ENCODE peak calls at places on chromosome 21, in five cellular contexts. One of them, this sample, is unnamed.

GRCh38 chr21:46500224-46500861 is 41.7 kb downstream of the DIP2A start:
- DNase-seq in endothelial cell of umbilical vein: peak
- DNase-seq in prostate gland: no peak
- DNase-seq in GM12892: no peak
- DNase-seq in stomach: no peak
- DNase-seq in this sample: no peak

GRCh38 chr21:32120231-32120630 is 158.6 kb downstream of the MIS18A start:
- DNase-seq in endothelial cell of umbilical vein: no peak
- DNase-seq in prostate gland: no peak
- DNase-seq in GM12892: no peak
- DNase-seq in stomach: no peak
- DNase-seq in this sample: no peak

GRCh38 chr21:18549214-18549905 is 145.8 kb upstream of the TMPRSS15 start:
- DNase-seq in endothelial cell of umbilical vein: peak
- DNase-seq in prostate gland: no peak
- DNase-seq in GM12892: no peak
- DNase-seq in stomach: no peak
- DNase-seq in this sample: no peak

GRCh38 chr21:40120944-40121575 is 253.8 kb downstream of the PCP4 start:
- DNase-seq in endothelial cell of umbilical vein: no peak
- DNase-seq in prostate gland: no peak
- DNase-seq in GM12892: no peak
- DNase-seq in stomach: no peak
- DNase-seq in this sample: no peak

GRCh38 chr21:16330340-16331319 is 600.8 kb downstream of the USP25 start:
- DNase-seq in endothelial cell of umbilical vein: peak
- DNase-seq in prostate gland: peak
- DNase-seq in GM12892: no peak
- DNase-seq in stomach: no peak
- DNase-seq in this sample: no peak

GRCh38 chr21:33313183-33313582 is 11.6 kb upstream of the IFNAR1 start:
- DNase-seq in endothelial cell of umbilical vein: no peak
- DNase-seq in prostate gland: no peak
- DNase-seq in GM12892: no peak
- DNase-seq in stomach: no peak
- DNase-seq in this sample: no peak

GRCh38 chr21:14900611-14901010 is 164.2 kb downstream of the NRIP1 start:
- DNase-seq in endothelial cell of umbilical vein: no peak
- DNase-seq in prostate gland: no peak
- DNase-seq in GM12892: no peak
- DNase-seq in stomach: no peak
- DNase-seq in this sample: no peak

GRCh38 chr21:25254491-25255174 is 352.6 kb downstream of the MRPL39 start:
- DNase-seq in endothelial cell of umbilical vein: no peak
- DNase-seq in prostate gland: no peak
- DNase-seq in GM12892: no peak
- DNase-seq in stomach: no peak
- DNase-seq in this sample: no peak

GRCh38 chr21:37072988-37073416 is at the start of the genes PIGP and TTC3:
- DNase-seq in endothelial cell of umbilical vein: peak
- DNase-seq in prostate gland: peak
- DNase-seq in GM12892: peak
- DNase-seq in stomach: peak
- DNase-seq in this sample: peak

GRCh38 chr21:16473965-16474364 is 744.2 kb downstream of the USP25 start:
- DNase-seq in endothelial cell of umbilical vein: no peak
- DNase-seq in prostate gland: no peak
- DNase-seq in GM12892: no peak
- DNase-seq in stomach: no peak
- DNase-seq in this sample: no peak

GRCh38 chr21:32993894-32994293 is 31.8 kb upstream of the OLIG2 start:
- DNase-seq in endothelial cell of umbilical vein: no peak
- DNase-seq in prostate gland: no peak
- DNase-seq in GM12892: no peak
- DNase-seq in stomach: no peak
- DNase-seq in this sample: no peak

GRCh38 chr21:15400905-15401304 is 328.9 kb upstream of the USP25 start:
- DNase-seq in endothelial cell of umbilical vein: peak
- DNase-seq in prostate gland: no peak
- DNase-seq in GM12892: no peak
- DNase-seq in stomach: no peak
- DNase-seq in this sample: no peak

GRCh38 chr21:38505654-38506523 is 7.6 kb upstream of the ERG start:
- DNase-seq in endothelial cell of umbilical vein: peak
- DNase-seq in prostate gland: peak
- DNase-seq in GM12892: no peak
- DNase-seq in stomach: no peak
- DNase-seq in this sample: no peak

GRCh38 chr21:37210799-37211198 is 56.3 kb downstream of the VPS26C start:
- DNase-seq in endothelial cell of umbilical vein: no peak
- DNase-seq in prostate gland: no peak
- DNase-seq in GM12892: no peak
- DNase-seq in stomach: no peak
- DNase-seq in this sample: no peak

GRCh38 chr21:25871566-25871965 is 136.8 kb downstream of the GABPA start:
- DNase-seq in endothelial cell of umbilical vein: no peak
- DNase-seq in prostate gland: no peak
- DNase-seq in GM12892: no peak
- DNase-seq in stomach: no peak
- DNase-seq in this sample: no peak

DNA sequence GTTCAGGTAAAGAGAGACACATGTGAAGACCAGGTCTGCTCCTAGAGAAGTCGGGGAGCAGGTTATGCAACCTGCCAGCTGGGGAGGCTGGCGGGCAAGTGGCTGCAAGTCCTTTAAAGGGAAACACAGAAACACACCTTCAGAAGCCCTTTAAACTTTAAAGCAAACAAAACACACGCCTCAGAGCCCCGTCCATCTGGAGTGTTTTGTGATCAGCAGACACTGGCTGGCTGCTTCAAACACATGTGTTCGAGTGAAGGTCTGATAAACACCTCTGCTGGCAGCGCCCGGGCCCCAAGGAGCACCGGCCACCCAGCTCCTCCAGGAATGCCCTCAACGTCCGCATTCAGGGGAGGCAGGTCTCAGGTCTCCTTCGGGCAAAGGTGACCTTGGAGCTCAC is 15.2 kb downstream of the RIPK4 start:
- DNase-seq in endothelial cell of umbilical vein: no peak
- DNase-seq in prostate gland: peak
- DNase-seq in GM12892: no peak
- DNase-seq in stomach: peak
- DNase-seq in this sample: no peak
- TF ChIP-seq POLR2AphosphoS5 in endothelial cell of umbilical vein: no peak
- TF ChIP-seq POLR2AphosphoS5 in prostate gland: peak
- TF ChIP-seq POLR2AphosphoS5 in GM12892: no peak
- TF ChIP-seq POLR2AphosphoS5 in stomach: peak
- TF ChIP-seq POLR2AphosphoS5 in this sample: no peak

GRCh38 chr21:27371688-27372331 is 404.9 kb upstream of the ADAMTS5 start:
- DNase-seq in endothelial cell of umbilical vein: peak
- DNase-seq in prostate gland: no peak
- DNase-seq in GM12892: no peak
- DNase-seq in stomach: no peak
- DNase-seq in this sample: no peak
- TF ChIP-seq POLR2AphosphoS5 in endothelial cell of umbilical vein: no peak
- TF ChIP-seq POLR2AphosphoS5 in prostate gland: no peak
- TF ChIP-seq POLR2AphosphoS5 in GM12892: no peak
- TF ChIP-seq POLR2AphosphoS5 in stomach: no peak
- TF ChIP-seq POLR2AphosphoS5 in this sample: no peak

DNA sequence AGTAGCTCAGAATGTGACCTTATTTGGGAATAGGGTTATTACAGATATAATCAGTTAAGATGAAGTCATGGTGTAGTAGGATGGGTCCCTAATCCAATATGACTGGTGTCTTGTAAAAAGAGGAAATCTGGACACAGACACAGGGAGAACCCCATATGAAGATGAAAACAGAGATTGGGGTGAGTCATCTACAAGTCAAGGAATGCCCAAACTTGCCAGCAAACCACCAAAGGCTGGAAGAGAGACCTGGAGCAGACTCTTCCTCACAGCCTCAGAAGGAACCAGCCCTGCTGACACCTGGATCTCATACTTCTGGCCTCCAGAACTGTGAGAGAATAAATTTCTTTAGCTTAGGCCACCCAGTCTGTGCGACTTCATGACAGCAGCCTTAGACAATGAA is 29.9 kb downstream of the KRTAP19-8 start:
- DNase-seq in endothelial cell of umbilical vein: no peak
- DNase-seq in prostate gland: no peak
- DNase-seq in GM12892: no peak
- DNase-seq in stomach: no peak
- DNase-seq in this sample: no peak
- TF ChIP-seq POLR2AphosphoS5 in endothelial cell of umbilical vein: no peak
- TF ChIP-seq POLR2AphosphoS5 in prostate gland: no peak
- TF ChIP-seq POLR2AphosphoS5 in GM12892: no peak
- TF ChIP-seq POLR2AphosphoS5 in stomach: no peak
- TF ChIP-seq POLR2AphosphoS5 in this sample: no peak

GRCh38 chr21:27570306-27570868 is 603.5 kb upstream of the ADAMTS5 start:
- DNase-seq in endothelial cell of umbilical vein: peak
- DNase-seq in prostate gland: no peak
- DNase-seq in GM12892: no peak
- DNase-seq in stomach: peak
- DNase-seq in this sample: peak
- TF ChIP-seq POLR2AphosphoS5 in endothelial cell of umbilical vein: no peak
- TF ChIP-seq POLR2AphosphoS5 in prostate gland: no peak
- TF ChIP-seq POLR2AphosphoS5 in GM12892: no peak
- TF ChIP-seq POLR2AphosphoS5 in stomach: no peak
- TF ChIP-seq POLR2AphosphoS5 in this sample: no peak

GRCh38 chr21:20661221-20661620 is 337.0 kb upstream of the NCAM2 start:
- DNase-seq in endothelial cell of umbilical vein: no peak
- DNase-seq in prostate gland: no peak
- DNase-seq in GM12892: no peak
- DNase-seq in stomach: no peak
- DNase-seq in this sample: no peak
- TF ChIP-seq POLR2AphosphoS5 in endothelial cell of umbilical vein: no peak
- TF ChIP-seq POLR2AphosphoS5 in prostate gland: no peak
- TF ChIP-seq POLR2AphosphoS5 in GM12892: no peak
- TF ChIP-seq POLR2AphosphoS5 in stomach: no peak
- TF ChIP-seq POLR2AphosphoS5 in this sample: no peak

DNA sequence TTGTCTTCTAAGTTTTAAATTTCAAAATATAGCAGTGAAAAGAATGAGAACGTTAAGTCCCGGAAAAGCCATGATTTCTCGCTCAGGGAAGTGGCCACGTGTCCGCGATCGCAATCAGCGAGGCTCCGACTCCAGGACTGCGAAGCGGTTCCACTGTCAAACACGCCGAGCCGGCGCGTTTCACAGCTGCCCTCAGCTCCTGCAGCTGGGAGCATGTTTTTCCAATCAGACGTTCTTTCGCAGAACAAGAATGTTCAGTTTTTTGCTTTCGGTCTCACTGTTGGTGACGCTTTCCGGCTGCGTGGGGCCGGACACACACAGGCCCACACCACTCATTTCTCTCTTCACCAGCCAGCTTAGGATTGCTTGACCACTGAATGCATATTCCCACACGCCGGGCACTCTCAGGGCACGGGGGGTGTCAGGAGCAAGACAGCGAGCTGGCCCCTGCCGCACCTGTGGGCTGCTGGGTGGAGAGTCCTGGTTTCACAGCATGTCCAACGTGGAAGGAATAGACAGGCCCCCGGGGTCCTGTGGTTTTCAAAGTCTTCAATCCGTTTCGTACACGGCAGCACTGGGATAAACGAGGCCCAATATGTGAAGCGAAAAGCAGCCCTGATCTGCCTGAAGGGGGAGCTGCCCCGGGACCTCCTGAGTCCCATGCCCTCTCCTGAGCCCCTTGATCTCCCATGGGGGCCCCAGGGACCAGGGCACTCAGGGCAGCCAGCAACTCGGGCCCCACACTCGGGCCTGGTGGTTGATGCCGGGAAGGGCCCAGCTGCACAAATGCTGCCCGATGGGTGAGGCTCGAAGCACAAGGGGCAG is 47.3 kb upstream of the COL18A1 start:
- DNase-seq in endothelial cell of umbilical vein: no peak
- DNase-seq in prostate gland: no peak
- DNase-seq in GM12892: no peak
- DNase-seq in stomach: peak
- DNase-seq in this sample: peak
- TF ChIP-seq POLR2AphosphoS5 in endothelial cell of umbilical vein: no peak
- TF ChIP-seq POLR2AphosphoS5 in prostate gland: peak
- TF ChIP-seq POLR2AphosphoS5 in GM12892: no peak
- TF ChIP-seq POLR2AphosphoS5 in stomach: peak
- TF ChIP-seq POLR2AphosphoS5 in this sample: no peak